ENCODE peak calls at places on chromosomes 4 and X, in ten cellular contexts. M, J, P, B, H, F, E, K, Q and C are unnamed samples. For H3K4me1 and H3K36me3, the result is how much of the 10 kb centered on the place peaks cover.

GRCh38 chr4:124435276-124435675 is 277.3 kb downstream of the ANKRD50 start:
- DNase-seq in M (no peak), J (no peak), P (no peak), B (no peak), H (no peak), F (no peak), E (no peak), K (no peak), Q (no peak), C (no peak)

GRCh38 chr4:154478547-154478946 is 13.1 kb downstream of the DCHS2 start:
- DNase-seq in M (no peak), J (no peak), P (no peak), B (no peak), H (no peak), F (no peak), E (no peak), K (no peak), Q (no peak), C (no peak)

GRCh38 chrX:152138388-152138784 is at the start of gene MAGEA10:
- DNase-seq in M (no peak), J (no peak), P (no peak), B (no peak), H (no peak), F (peak), E (no peak), K (no peak), Q (no peak), C (no peak)

GRCh38 chrX:97215166-97215565 is 331.5 kb downstream of the RPA4 start:
- DNase-seq in M (peak), J (no peak), P (no peak), B (no peak), H (no peak), F (no peak), E (no peak), K (no peak), Q (no peak), C (no peak)

GRCh38 chrX:115595049-115595448 is 34.1 kb downstream of the PLS3 start:
- DNase-seq in M (no peak), J (no peak), P (no peak), B (no peak), H (no peak), F (no peak), E (no peak), K (no peak), Q (no peak), C (no peak)

GRCh38 chr4:108532187-108532586 is 88.2 kb upstream of the RPL34 start:
- DNase-seq in M (no peak), J (no peak), P (no peak), B (no peak), H (no peak), F (no peak), E (no peak), K (no peak), Q (no peak), C (no peak)

GRCh38 chrX:40175416-40176255 is 77.9 kb upstream of the BCOR start:
- DNase-seq in M (no peak), J (peak), P (no peak), B (peak), H (peak), F (peak), E (peak), K (peak), Q (peak), C (peak)

GRCh38 chr4:3665360-3665891 is 100.8 kb upstream of the ADRA2C start:
- DNase-seq in M (no peak), J (no peak), P (no peak), B (no peak), H (no peak), F (no peak), E (no peak), K (no peak), Q (no peak), C (no peak)

GRCh38 chrX:30649859-30650258 is 3.4 kb upstream of the GK start:
- DNase-seq in M (no peak), J (no peak), P (no peak), B (no peak), H (no peak), F (no peak), E (peak), K (no peak), Q (no peak), C (no peak)

GRCh38 chrX:34638116-34638515 is 19.0 kb downstream of the TMEM47 start:
- DNase-seq in M (no peak), J (peak), P (no peak), B (no peak), H (no peak), F (no peak), E (peak), K (no peak), Q (no peak), C (peak)

GRCh38 chr4:30380404-30380998 is 339.7 kb upstream of the PCDH7 start:
- DNase-seq in M (peak), J (peak), P (peak), B (peak), H (no peak), F (no peak), E (peak), K (no peak), Q (no peak), C (peak)

GRCh38 chrX:123818243-123818642 is 41.6 kb upstream of the XIAP start:
- DNase-seq in M (peak), J (no peak), P (no peak), B (no peak), H (no peak), F (no peak), E (no peak), K (no peak), Q (no peak), C (no peak)

GRCh38 chr4:26022346-26022891 is 108.4 kb downstream of the SMIM20 start:
- DNase-seq in M (peak), J (no peak), P (no peak), B (no peak), H (no peak), F (no peak), E (peak), K (no peak), Q (no peak), C (no peak)

GRCh38 chr4:176805155-176805554 is 12.4 kb upstream of the VEGFC start:
- DNase-seq in M (peak), J (no peak), P (no peak), B (no peak), H (no peak), F (no peak), E (no peak), K (no peak), Q (no peak), C (no peak)

GRCh38 chrX:17560385-17560784 is 176.9 kb upstream of the SCML1 start:
- DNase-seq in M (no peak), J (no peak), P (no peak), B (no peak), H (no peak), F (no peak), E (no peak), K (no peak), Q (no peak), C (no peak)

GRCh38 chrX:11193035-11193469 is 81.9 kb downstream of the HCCS start:
- DNase-seq in M (peak), J (no peak), P (no peak), B (no peak), H (no peak), F (no peak), E (no peak), K (no peak), Q (no peak), C (no peak)

GRCh38 chr4:122584517-122584916 is 36.3 kb downstream of the IL21 start:
- DNase-seq in M (peak), J (no peak), P (no peak), B (no peak), H (no peak), F (no peak), E (no peak), K (no peak), Q (no peak), C (no peak)

GRCh38 chrX:87572911-87573310 is 55.3 kb downstream of the KLHL4 start:
- DNase-seq in M (peak), J (no peak), P (no peak), B (no peak), H (no peak), F (no peak), E (no peak), K (no peak), Q (no peak), C (no peak)

GRCh38 chr4:121182296-121182695 is 18.2 kb upstream of the TNIP3 start:
- DNase-seq in M (peak), J (no peak), P (no peak), B (no peak), H (no peak), F (no peak), E (no peak), K (no peak), Q (no peak), C (no peak)

GRCh38 chrX:13123857-13124345 is 79.5 kb upstream of the FAM9C start:
- DNase-seq in M (peak), J (no peak), P (no peak), B (no peak), H (no peak), F (no peak), E (no peak), K (no peak), Q (no peak), C (no peak)

GRCh38 chr4:39548425-39549067 is 21.3 kb upstream of the UGDH start:
- DNase-seq in M (peak), J (no peak), P (no peak), B (no peak), H (no peak), F (no peak), E (no peak), K (no peak), Q (no peak), C (no peak)

GRCh38 chrX:36974896-36975295 is 33.3 kb upstream of the FAM47C start:
- DNase-seq in M (no peak), J (no peak), P (no peak), B (no peak), H (no peak), F (no peak), E (no peak), K (no peak), Q (no peak), C (no peak)

GRCh38 chrX:11770320-11770719 is 12.3 kb downstream of the MSL3 start:
- DNase-seq in M (peak), J (peak), P (peak), B (peak), H (no peak), F (no peak), E (peak), K (no peak), Q (no peak), C (peak)

GRCh38 chrX:103157511-103158316 is 57.2 kb upstream of the BEX4 start:
- DNase-seq in M (peak), J (peak), P (no peak), B (peak), H (no peak), F (no peak), E (peak), K (no peak), Q (no peak), C (peak)

GRCh38 chr4:82900016-82900334 is 560 bp upstream of the THAP9 start:
- DNase-seq in M (no peak), J (no peak), P (peak), B (no peak), H (no peak), F (no peak), E (no peak), K (no peak), Q (no peak), C (no peak)

GRCh38 chrX:3176439-3176820 is 135.2 kb downstream of the ARSF start:
- DNase-seq in M (peak), J (no peak), P (no peak), B (no peak), H (no peak), F (no peak), E (no peak), K (no peak), Q (no peak), C (no peak)

GRCh38 chr4:26105815-26106699 is 192.0 kb downstream of the SMIM20 start:
- DNase-seq in M (peak), J (no peak), P (no peak), B (no peak), H (no peak), F (no peak), E (no peak), K (peak), Q (no peak), C (no peak)

GRCh38 chrX:46574337-46574940 is 874 bp downstream of the CHST7 start:
- DNase-seq in M (no peak), J (peak), P (no peak), B (peak), H (no peak), F (peak), E (no peak), K (no peak), Q (no peak), C (peak)

GRCh38 chr4:17468638-17469221 is 43.2 kb downstream of the QDPR start:
- DNase-seq in M (peak), J (peak), P (peak), B (peak), H (no peak), F (no peak), E (peak), K (no peak), Q (peak), C (peak)

GRCh38 chrX:46165866-46166265 is 379.4 kb downstream of the ZNF674 start:
- DNase-seq in M (no peak), J (no peak), P (no peak), B (no peak), H (no peak), F (no peak), E (no peak), K (no peak), Q (no peak), C (no peak)

GRCh38 chr4:103198111-103198765 is at the start of gene CENPE:
- DNase-seq in M (peak), J (peak), P (peak), B (peak), H (peak), F (peak), E (peak), K (peak), Q (peak), C (peak)

GRCh38 chrX:143472334-143472938 is 44.8 kb downstream of the SPANXN3 start:
- DNase-seq in M (no peak), J (no peak), P (no peak), B (no peak), H (no peak), F (no peak), E (no peak), K (no peak), Q (no peak), C (no peak)

DNA sequence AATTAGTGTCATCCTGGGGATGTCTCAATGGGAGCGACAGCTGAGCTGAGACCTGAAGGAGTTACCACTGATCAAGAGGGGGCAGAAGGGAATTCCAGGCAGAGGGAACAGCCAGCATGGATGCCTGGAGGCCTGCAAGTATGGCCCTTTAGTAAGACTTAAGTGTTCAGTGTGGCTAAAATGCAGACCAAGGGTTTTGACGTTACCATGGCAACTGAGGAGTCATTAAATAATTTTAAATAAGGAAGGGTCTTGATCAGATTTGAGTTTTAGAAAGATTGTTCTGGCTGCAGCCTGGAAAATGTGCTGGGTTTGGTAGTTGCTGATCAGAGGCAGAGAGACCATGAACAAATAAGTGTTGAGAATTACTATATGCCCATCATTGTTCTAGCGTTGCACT is 285.5 kb downstream of the USP46 start:
- DNase-seq in M (no peak), J (no peak), P (no peak), B (no peak), H (no peak), F (no peak), E (no peak), K (no peak), Q (no peak), C (no peak)
- H3K4me1 ChIP-seq in M (under half), J (under half), P (under half), B (under half), H (under half), F (under half), E (under half), K (under half), Q (under half), C (under half)

GRCh38 chr4:169662226-169662625 is 41.8 kb downstream of the CLCN3 start:
- DNase-seq in M (no peak), J (no peak), P (no peak), B (no peak), H (no peak), F (no peak), E (no peak), K (no peak), Q (no peak), C (no peak)
- H3K36me3 ChIP-seq in M (under half), J (under half), P (under half), B (under half), H (under half), F (under half), E (under half), K (under half), Q (under half), C (under half)

DNA sequence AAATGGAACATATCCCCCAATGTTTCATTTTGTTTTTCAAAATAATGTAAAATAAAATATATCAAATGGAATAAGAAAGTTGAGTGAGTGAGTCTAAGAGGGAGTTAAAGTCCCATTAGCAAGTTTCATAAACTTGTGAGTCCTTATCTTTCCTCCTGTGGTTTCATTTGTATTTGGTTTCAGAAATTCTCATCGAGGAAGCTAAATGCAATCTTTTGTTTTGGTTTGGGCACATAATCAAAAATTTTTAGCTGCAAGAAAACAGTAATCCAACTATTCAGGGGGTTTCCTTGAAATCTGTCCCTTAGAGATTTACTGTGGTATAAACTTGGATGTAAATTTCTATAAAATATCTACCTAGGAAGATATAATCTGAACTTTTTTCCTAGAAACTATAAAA is 124.2 kb downstream of the CAMK2D start:
- DNase-seq in M (peak), J (no peak), P (no peak), B (no peak), H (no peak), F (no peak), E (no peak), K (no peak), Q (no peak), C (no peak)
- H3K4me1 ChIP-seq in M (under half), J (under half), P (under half), B (under half), H (half or more), F (under half), E (under half), K (under half), Q (half or more), C (under half)

GRCh38 chr4:173450281-173450680 is 51.4 kb upstream of the SCRG1 start:
- DNase-seq in M (peak), J (no peak), P (no peak), B (no peak), H (no peak), F (no peak), E (no peak), K (no peak), Q (no peak), C (no peak)

GRCh38 chr4:173446416-173446815 is 47.5 kb upstream of the SCRG1 start:
- DNase-seq in M (no peak), J (no peak), P (no peak), B (no peak), H (no peak), F (no peak), E (no peak), K (no peak), Q (no peak), C (no peak)

GRCh38 chr4:173448919-173449641 is 50.2 kb upstream of the SCRG1 start:
- DNase-seq in M (no peak), J (peak), P (no peak), B (peak), H (no peak), F (no peak), E (peak), K (no peak), Q (peak), C (no peak)

GRCh38 chr4:173448557-173448918 is 49.6 kb upstream of the SCRG1 start:
- DNase-seq in M (peak), J (no peak), P (no peak), B (no peak), H (no peak), F (no peak), E (no peak), K (no peak), Q (no peak), C (no peak)

GRCh38 chr4:173448103-173448502 is 49.2 kb upstream of the SCRG1 start:
- DNase-seq in M (peak), J (peak), P (no peak), B (no peak), H (no peak), F (no peak), E (no peak), K (no peak), Q (peak), C (no peak)
- H3K36me3 ChIP-seq in M (under half), J (under half), P (under half), B (under half), H (under half), F (under half), E (under half), K (under half), Q (under half), C (under half)

DNA sequence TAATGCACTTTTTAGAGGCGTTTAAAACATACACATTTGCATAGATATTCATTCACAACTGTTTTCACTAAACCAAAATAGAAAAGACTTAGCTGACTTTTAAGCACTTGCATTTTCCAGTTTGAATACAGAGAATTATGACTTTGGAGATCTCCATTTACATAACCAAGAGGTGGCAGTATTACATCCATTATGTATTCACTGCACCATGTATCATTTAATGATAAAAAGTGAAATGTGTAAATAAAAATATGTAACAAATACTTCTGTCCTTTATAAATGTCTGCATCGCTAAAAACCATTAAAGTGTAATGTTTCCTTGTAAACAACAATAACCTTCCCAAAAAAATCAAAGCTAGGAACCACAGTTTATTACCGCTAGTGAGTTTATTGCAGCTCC is 413.2 kb downstream of the FGF13 start:
- DNase-seq in M (no peak), J (no peak), P (no peak), B (no peak), H (no peak), F (no peak), E (no peak), K (no peak), Q (no peak), C (no peak)
- H3K4me1 ChIP-seq in M (under half), J (under half), P (under half), B (under half), H (under half), F (under half), E (under half), K (under half), Q (under half), C (under half)

GRCh38 chr4:158891256-158891655 is 122.4 kb downstream of the FNIP2 start:
- DNase-seq in M (no peak), J (no peak), P (no peak), B (no peak), H (no peak), F (no peak), E (peak), K (no peak), Q (no peak), C (no peak)
- H3K36me3 ChIP-seq in M (under half), J (under half), P (under half), B (under half), H (under half), F (under half), E (under half), K (under half), Q (half or more), C (under half)

DNA sequence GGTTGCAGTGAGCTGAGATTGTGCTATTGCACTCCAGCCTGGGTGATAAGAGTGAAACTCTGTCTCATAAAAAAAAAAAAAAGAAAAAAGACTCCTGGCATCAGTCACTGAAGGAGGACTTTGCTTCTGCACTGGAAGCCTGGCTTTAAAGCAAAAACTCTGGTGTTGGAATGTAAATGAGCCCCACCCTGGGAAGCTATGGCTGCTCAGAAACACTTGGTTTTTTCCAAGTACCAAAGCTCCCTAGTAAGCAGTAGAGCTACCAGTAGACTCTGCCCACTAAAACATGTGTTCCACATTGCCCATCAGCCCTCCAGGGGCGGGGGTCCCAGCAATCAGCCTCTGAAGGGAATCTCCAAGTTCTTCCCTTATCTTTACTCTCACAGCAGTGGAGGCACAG is 154.4 kb downstream of the SHROOM3 start:
- DNase-seq in M (peak), J (no peak), P (no peak), B (peak), H (no peak), F (no peak), E (peak), K (no peak), Q (no peak), C (peak)
- H3K4me1 ChIP-seq in M (half or more), J (under half), P (half or more), B (under half), H (half or more), F (under half), E (half or more), K (under half), Q (half or more), C (half or more)

GRCh38 chrX:24069877-24070276 is 15.1 kb downstream of the EIF2S3 start:
- DNase-seq in M (no peak), J (no peak), P (no peak), B (no peak), H (no peak), F (no peak), E (no peak), K (no peak), Q (no peak), C (no peak)
- H3K36me3 ChIP-seq in M (under half), J (half or more), P (under half), B (half or more), H (half or more), F (under half), E (under half), K (under half), Q (half or more), C (half or more)